ENCODE peak calls at places on chromosomes 7 and 10, in four cellular contexts. H, Y, J and W are unnamed samples.

GRCh38 chr10:24465899-24466615 is 257.1 kb downstream of the KIAA1217 start:
- DNase-seq in Y (no peak), J (no peak), H (no peak), W (peak; percentile 73)

GRCh38 chr7:128251337-128251736 is 10.3 kb downstream of the LEP start:
- DNase-seq in H (no peak), Y (no peak), J (no peak), W (no peak)

GRCh38 chr10:11875499-11876281 is 52.5 kb downstream of the PROSER2 start:
- DNase-seq in Y (no peak), H (peak; percentile 95), J (peak; percentile 81), W (peak; percentile 82)

GRCh38 chr7:85673881-85674280 is 487.0 kb upstream of the SEMA3D start:
- DNase-seq in Y (no peak), H (no peak), J (no peak), W (no peak)

GRCh38 chr10:74153123-74153522 is 2.1 kb downstream of the ADK start:
- DNase-seq in H (no peak), J (no peak), Y (no peak), W (no peak)

GRCh38 chr10:48659790-48660189 is 24.9 kb upstream of the WDFY4 start:
- DNase-seq in J (no peak), Y (no peak), H (no peak), W (no peak)

GRCh38 chr10:20963056-20963455 is 65.9 kb upstream of the NEBL start:
- DNase-seq in J (no peak), H (no peak), Y (no peak), W (no peak)

GRCh38 chr7:44538798-44539668 is 2.1 kb downstream of the NPC1L1 start:
- DNase-seq in J (no peak), H (no peak), Y (no peak), W (no peak)

GRCh38 chr7:157738064-157738460 is 401.3 kb downstream of the DNAJB6 start:
- DNase-seq in Y (no peak), J (no peak), H (no peak), W (peak; percentile 22)

GRCh38 chr7:116030626-116031276 is at the start of gene TFEC:
- DNase-seq in Y (no peak), H (no peak), J (no peak), W (no peak)

GRCh38 chr7:95601324-95601723 is 5.0 kb upstream of the PDK4 start:
- DNase-seq in Y (no peak), J (no peak), H (no peak), W (no peak)

GRCh38 chr10:13276749-13277394 is 23.0 kb downstream of the PHYH start:
- DNase-seq in H (no peak), Y (no peak), J (no peak), W (no peak)

GRCh38 chr10:109866168-109866994 is 56.9 kb downstream of the XPNPEP1 start:
- DNase-seq in H (no peak), J (peak; percentile 37), Y (no peak), W (no peak)

GRCh38 chr10:45470098-45471012 is 96.3 kb downstream of the ALOX5 start:
- DNase-seq in Y (peak; percentile 54), H (peak; percentile 69), J (no peak), W (no peak)

GRCh38 chr7:69963388-69963787 is 365.1 kb downstream of the AUTS2 start:
- DNase-seq in J (no peak), H (no peak), Y (no peak), W (no peak)

GRCh38 chr10:4683838-4684237 is 142.2 kb upstream of the AKR1E2 start:
- DNase-seq in H (no peak), J (no peak), Y (no peak), W (no peak)

GRCh38 chr10:50393784-50394183 is 142.5 kb upstream of the ASAH2 start:
- DNase-seq in Y (no peak), H (no peak), J (no peak), W (no peak)

GRCh38 chr10:60003709-60004191 is 97.4 kb upstream of the CCDC6 start:
- DNase-seq in H (no peak), J (no peak), Y (no peak), W (no peak)

GRCh38 chr10:34581871-34582532 is 233.1 kb downstream of the PARD3 start:
- DNase-seq in J (no peak), Y (no peak), H (no peak), W (no peak)

GRCh38 chr7:124912972-124913371 is 16.7 kb downstream of the POT1 start:
- DNase-seq in H (no peak), Y (no peak), J (no peak), W (no peak)

GRCh38 chr7:81761821-81762220 is 8.0 kb downstream of the HGF start:
- DNase-seq in J (no peak), H (no peak), Y (no peak), W (no peak)

GRCh38 chr10:19815036-19815435 is 1.2 kb upstream of the PLXDC2 start:
- DNase-seq in H (no peak), Y (no peak), J (no peak), W (no peak)

GRCh38 chr7:2894118-2894940 is 50.2 kb upstream of the GNA12 start:
- DNase-seq in J (no peak), Y (peak; percentile 28), H (no peak), W (no peak)

GRCh38 chr7:116393654-116394053 is 105.9 kb upstream of the CAV2 start:
- DNase-seq in J (no peak), Y (no peak), H (no peak), W (no peak)

GRCh38 chr7:98569606-98570337 is 47.3 kb upstream of the NPTX2 start:
- DNase-seq in Y (no peak), H (no peak), J (no peak), W (no peak)

GRCh38 chr7:24834150-24834798 is 77.0 kb upstream of the GSDME start:
- DNase-seq in J (no peak), Y (no peak), H (no peak), W (no peak)

GRCh38 chr10:122163182-122164027 is 107.7 kb upstream of the BTBD16 start:
- DNase-seq in H (no peak), Y (no peak), J (no peak), W (no peak)

GRCh38 chr7:141708053-141708452 is at the start of gene WEE2:
- DNase-seq in H (no peak), J (no peak), Y (no peak), W (no peak)

GRCh38 chr10:121813857-121814256 is 114.0 kb downstream of the ATE1 start:
- DNase-seq in J (no peak), H (no peak), Y (no peak), W (no peak)

GRCh38 chr10:17206210-17206709 is 4.8 kb upstream of the TRDMT1 start:
- DNase-seq in H (no peak), Y (peak; percentile 29), J (no peak), W (no peak)

GRCh38 chr7:46747869-46748576 is 827.0 kb upstream of the IGFBP3 start:
- DNase-seq in J (no peak), H (no peak), Y (no peak), W (no peak)

GRCh38 chr7:7799138-7799537 is 80.7 kb upstream of the RPA3 start:
- DNase-seq in J (no peak), H (no peak), Y (no peak), W (no peak)

GRCh38 chr7:101125989-101126650 is 784 bp upstream of the SERPINE1 start:
- DNase-seq in H (peak; percentile 95), J (peak; percentile 84), Y (no peak), W (peak; percentile 10)

GRCh38 chr7:27802977-27803376 is 63.0 kb downstream of the TAX1BP1 start:
- DNase-seq in H (no peak), J (no peak), Y (no peak), W (no peak)
- H3K27ac ChIP-seq in H (no peak overlapping the region), J (no peak overlapping the region), Y (no peak overlapping the region), W (no peak overlapping the region)

DNA sequence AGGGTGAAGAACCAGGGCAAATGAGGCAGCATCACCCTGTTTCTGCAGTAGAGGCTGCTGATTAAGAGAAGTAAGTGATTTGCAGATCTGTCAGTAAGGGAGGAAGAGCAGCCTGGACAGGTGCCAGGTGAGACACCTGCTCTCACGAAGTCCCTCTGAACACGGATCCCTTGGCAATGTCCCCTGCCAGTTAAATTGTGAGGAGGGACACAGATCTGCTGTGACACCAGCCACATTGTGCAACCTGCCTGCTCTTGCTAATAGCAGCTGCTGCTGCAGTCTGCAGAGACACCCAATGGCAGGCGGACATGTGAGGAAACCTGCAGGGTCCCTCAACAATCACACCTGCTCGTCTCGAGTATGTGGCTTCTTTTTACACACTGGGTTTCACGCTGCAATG is 31.9 kb downstream of the ANXA11 start:
- DNase-seq in J (no peak), H (no peak), Y (no peak), W (no peak)
- H3K27ac ChIP-seq in J (peak overlapping the region; percentile 20), H (no peak overlapping the region), Y (no peak overlapping the region), W (no peak overlapping the region)

DNA sequence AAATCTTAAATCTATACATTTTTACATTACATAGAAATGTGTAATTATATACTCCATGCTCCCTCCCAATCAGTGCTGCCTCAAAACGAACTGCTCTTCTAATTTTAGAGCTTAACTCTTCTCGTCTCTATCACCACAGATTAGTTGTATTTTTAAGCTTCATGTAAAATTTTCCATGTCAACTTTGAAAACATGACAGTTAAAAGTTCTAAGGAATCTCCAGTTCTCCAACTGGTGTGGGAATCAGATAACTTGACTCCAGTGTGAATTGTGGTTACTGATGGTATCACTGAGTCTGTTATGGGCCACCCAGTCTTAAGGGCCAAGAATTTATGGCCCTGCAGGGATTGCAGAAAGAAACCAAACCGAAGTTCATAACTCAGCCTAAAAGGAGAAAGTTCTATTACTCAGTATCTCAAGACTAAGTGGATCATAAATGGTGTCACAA is 31.7 kb upstream of the KMT2E start:
- DNase-seq in H (no peak), Y (no peak), J (no peak), W (no peak)
- H3K27ac ChIP-seq in H (no peak overlapping the region), Y (peak overlapping the region; percentile 98), J (peak overlapping the region; percentile 98), W (peak overlapping the region; percentile 98)

DNA sequence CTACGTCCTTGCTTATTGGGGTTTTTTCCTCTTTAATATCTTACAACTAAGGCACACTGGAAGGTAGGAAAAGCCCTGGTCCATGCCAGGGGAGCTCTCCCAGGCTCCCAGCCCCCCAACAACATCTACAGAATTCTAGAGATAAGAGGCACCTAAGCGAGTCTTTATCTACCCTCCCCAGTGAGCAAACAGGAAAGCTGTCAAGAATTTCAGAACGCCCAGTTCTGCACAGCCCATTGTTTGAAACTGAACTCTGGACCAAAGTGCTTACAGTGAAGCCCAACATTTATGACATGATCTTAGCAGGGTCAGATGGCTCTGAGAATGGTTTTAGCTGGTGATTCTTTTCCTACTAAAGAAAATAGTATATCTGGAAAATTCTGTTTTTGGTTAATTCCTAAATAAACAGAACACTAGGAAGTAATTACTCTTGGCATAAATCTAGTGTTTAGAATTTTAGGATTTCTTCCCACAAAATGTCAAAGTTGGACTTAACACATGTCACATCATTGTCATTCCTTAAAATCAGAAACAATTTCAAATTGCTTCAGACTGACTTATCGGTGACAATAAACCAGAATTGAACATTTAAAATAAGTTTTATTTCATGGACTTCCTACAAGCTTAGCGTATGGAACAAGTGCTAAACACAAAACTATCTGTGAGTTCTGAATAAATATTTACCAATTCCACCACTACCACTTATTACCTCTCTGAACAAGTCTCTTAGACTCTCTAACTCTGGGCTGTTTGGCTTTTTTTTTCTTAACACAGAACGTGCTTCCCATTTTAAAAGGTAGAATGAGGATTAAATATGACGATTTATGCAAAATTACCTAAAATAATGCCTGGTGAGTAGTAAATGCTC is 31.3 kb upstream of the RNF32 start:
- DNase-seq in Y (no peak), J (no peak), H (no peak), W (no peak)
- H3K27ac ChIP-seq in Y (no peak overlapping the region), J (no peak overlapping the region), H (peak overlapping the region; percentile 13), W (no peak overlapping the region)